ENCODE peak calls at places on chromosome 19, in four cellular contexts. D is colonic mucosa, Q is IMR-90, P is heart left ventricle. C is an unnamed sample.

GRCh38 chr19:37334179-37335071 is 36.5 kb upstream of the ZNF527 start:
- DNase-seq in D (peak), Q (peak), P (peak), C (peak)

GRCh38 chr19:4066176-4066606 is 508 bp downstream of the ZBTB7A start:
- DNase-seq in D (peak), Q (no peak), P (no peak), C (no peak)

GRCh38 chr19:7348587-7349230 is at the start of gene ARHGEF18:
- DNase-seq in D (no peak), Q (no peak), P (peak), C (no peak)

GRCh38 chr19:53086949-53087348 is 16.3 kb downstream of the ZNF160 start:
- DNase-seq in D (no peak), Q (peak), P (peak), C (peak)

GRCh38 chr19:10991076-10991475 is 30.2 kb downstream of the SMARCA4 start:
- DNase-seq in D (no peak), Q (no peak), P (no peak), C (no peak)

GRCh38 chr19:41883463-41883820 is 458 bp downstream of the ARHGEF1 start:
- DNase-seq in D (no peak), Q (no peak), P (no peak), C (no peak)

GRCh38 chr19:39941615-39942507 is 7.4 kb upstream of the FCGBP start:
- DNase-seq in D (no peak), Q (peak), P (no peak), C (peak)

GRCh38 chr19:49129238-49129583 is 9.9 kb downstream of the PPFIA3 start:
- DNase-seq in D (peak), Q (no peak), P (no peak), C (no peak)

GRCh38 chr19:30349131-30349730 is 23.0 kb upstream of the ZNF536 start:
- DNase-seq in D (no peak), Q (no peak), P (no peak), C (no peak)

GRCh38 chr19:1298235-1298634 is 12.6 kb downstream of the EFNA2 start:
- DNase-seq in D (no peak), Q (no peak), P (no peak), C (no peak)

GRCh38 chr19:44570984-44571684 is 41.7 kb upstream of the CEACAM20 start:
- DNase-seq in D (peak), Q (peak), P (peak), C (peak)

GRCh38 chr19:989381-990081 is 5.4 kb downstream of the WDR18 start:
- DNase-seq in D (no peak), Q (no peak), P (no peak), C (no peak)

GRCh38 chr19:32233885-32234284 is 111.5 kb upstream of the ZNF507 start:
- DNase-seq in D (no peak), Q (no peak), P (no peak), C (no peak)

GRCh38 chr19:10289167-10289835 is 451 bp upstream of the ICAM5 start:
- DNase-seq in D (peak), Q (peak), P (no peak), C (peak)

GRCh38 chr19:1674293-1674679 is 21.9 kb upstream of the TCF3 start:
- DNase-seq in D (no peak), Q (no peak), P (no peak), C (no peak)

DNA sequence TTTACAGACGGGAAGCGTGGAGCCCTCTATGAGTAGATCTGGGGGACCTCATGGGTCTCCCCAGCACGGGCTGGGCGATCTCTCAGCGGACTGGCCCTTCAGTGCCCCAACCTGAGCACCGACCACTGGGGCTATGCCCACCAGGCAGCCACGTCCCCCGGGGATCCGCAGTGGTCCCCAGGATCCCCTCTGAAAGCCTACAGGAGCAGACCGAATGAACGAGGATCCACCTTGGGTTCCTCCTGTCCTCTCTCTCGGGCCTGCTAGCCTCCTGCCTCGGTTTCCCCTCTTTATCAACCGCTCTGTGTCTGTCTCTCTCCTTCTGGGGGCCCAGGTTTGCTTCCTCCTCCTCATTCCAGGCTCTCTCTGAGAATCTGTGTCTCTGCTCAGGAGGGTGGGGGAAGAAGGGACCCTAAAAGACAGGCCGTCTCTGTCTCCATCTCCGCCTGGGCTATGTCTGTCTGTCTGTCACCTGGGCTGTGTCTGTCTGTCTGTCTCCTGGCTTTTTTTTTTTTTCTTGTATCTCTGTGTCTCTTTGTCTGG is 2.0 kb upstream of the MEIS3 start:
- DNase-seq in D (no peak), Q (no peak), P (no peak), C (no peak)
- H3K4me3 ChIP-seq in D (no peak), Q (no peak), P (no peak), C (no peak)

GRCh38 chr19:50332014-50332263 is 2.8 kb upstream of the KCNC3 start:
- DNase-seq in D (no peak), Q (no peak), P (no peak), C (no peak)
- H3K4me3 ChIP-seq in D (no peak), Q (no peak), P (no peak), C (no peak)

DNA sequence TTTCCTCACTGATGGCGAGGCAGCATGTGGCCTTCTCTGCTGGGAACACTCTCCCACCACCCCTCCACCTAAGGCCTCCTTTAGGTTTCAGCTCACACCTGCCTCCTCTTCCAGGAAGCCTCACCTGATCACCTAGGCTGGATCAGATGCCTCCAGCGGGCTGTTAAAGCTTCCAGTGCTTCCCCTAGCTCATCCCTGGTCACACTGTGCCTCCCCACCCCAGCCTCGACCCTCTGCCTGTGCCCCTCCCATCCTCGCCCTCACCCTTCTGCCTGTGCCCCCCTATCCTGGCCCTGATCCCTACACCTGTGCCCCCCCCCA is 33.8 kb downstream of the MAP4K1 start:
- DNase-seq in D (no peak), Q (no peak), P (no peak), C (no peak)
- H3K4me3 ChIP-seq in D (no peak), Q (no peak), P (no peak), C (no peak)

GRCh38 chr19:58307736-58308135 is 2.6 kb downstream of the ERVK3-1 start:
- DNase-seq in D (no peak), Q (no peak), P (no peak), C (no peak)

GRCh38 chr19:58305932-58306323 is 751 bp downstream of the ERVK3-1 start:
- DNase-seq in D (peak), Q (no peak), P (no peak), C (peak)

GRCh38 chr19:58304748-58305064 is 471 bp upstream of the ERVK3-1 start:
- DNase-seq in D (no peak), Q (no peak), P (no peak), C (no peak)

GRCh38 chr19:58305065-58305931 is at the start of gene ERVK3-1:
- DNase-seq in D (peak), Q (peak), P (peak), C (peak)

DNA sequence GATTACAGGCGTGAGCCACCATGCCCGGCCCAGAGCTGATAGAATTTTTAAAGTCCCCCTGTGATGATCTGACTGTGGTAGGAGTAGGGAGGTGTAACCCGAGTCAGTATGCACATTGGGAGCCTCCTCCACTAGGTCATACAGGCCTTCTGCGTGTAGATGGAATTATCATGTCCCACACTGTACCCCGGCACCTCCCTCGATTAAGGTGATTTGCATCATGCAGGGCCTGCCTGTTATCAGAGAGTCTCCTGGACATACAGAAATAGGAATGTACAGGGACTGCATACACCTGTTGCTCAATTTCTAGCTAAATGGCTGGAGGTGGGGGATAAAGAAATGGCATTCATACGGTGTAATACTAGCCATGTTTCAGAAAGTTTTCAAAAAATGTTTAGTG is 922 bp upstream of the ERVK3-1 start:
- DNase-seq in D (no peak), Q (no peak), P (no peak), C (no peak)
- H3K4me3 ChIP-seq in D (no peak), Q (no peak), P (peak), C (no peak)

GRCh38 chr19:13461536-13461935 is 44.7 kb downstream of the CACNA1A start:
- DNase-seq in D (no peak), Q (no peak), P (no peak), C (no peak)

GRCh38 chr19:13459351-13459750 is 46.9 kb downstream of the CACNA1A start:
- DNase-seq in D (no peak), Q (no peak), P (no peak), C (no peak)

GRCh38 chr19:13463296-13463695 is 43.0 kb downstream of the CACNA1A start:
- DNase-seq in D (no peak), Q (peak), P (no peak), C (peak)

GRCh38 chr19:13460045-13460444 is 46.2 kb downstream of the CACNA1A start:
- DNase-seq in D (no peak), Q (no peak), P (no peak), C (no peak)
- H3K4me3 ChIP-seq in D (no peak), Q (no peak), P (no peak), C (no peak)

GRCh38 chr19:28665748-28666147 is 547.2 kb downstream of the UQCRFS1 start:
- DNase-seq in D (no peak), Q (no peak), P (no peak), C (no peak)

GRCh38 chr19:28670894-28671293 is 542.1 kb downstream of the UQCRFS1 start:
- DNase-seq in D (no peak), Q (no peak), P (no peak), C (no peak)

GRCh38 chr19:28669804-28670203 is 543.1 kb downstream of the UQCRFS1 start:
- DNase-seq in D (no peak), Q (no peak), P (no peak), C (no peak)

DNA sequence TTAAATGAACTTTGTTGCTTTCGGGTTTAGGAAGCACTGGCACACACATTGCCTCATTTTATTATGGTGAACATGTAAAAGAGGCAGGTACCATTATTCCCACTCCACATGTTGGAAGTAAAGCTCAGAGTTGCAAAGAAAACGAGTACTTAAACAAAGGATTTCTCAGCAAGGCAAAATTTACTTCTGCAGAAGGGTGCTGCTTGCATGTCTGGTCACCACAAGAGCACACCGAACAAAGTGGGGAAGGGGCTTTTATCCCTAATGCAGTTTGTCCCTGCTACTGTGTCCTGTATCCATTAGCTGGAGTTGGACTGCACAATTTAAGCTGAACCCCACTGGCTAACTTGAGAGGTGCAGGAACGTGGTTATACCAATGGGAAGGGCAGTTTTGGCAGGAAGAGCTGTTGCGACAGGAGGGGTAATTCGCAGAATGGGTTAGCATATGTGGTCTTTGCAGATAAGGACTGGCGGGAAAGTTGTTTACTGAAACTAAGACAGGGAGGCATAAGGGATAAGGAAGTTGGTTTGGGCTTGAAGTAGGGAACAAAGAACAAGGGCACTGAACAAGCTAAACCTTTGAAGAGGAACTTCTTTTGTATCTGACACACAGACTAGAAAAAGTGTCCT is 545.5 kb downstream of the UQCRFS1 start:
- DNase-seq in D (no peak), Q (no peak), P (no peak), C (no peak)
- H3K4me3 ChIP-seq in D (no peak), Q (no peak), P (no peak), C (no peak)